ENCODE peak calls at places on chromosome 16, in six cellular contexts. One of them, this sample, is unnamed.

GRCh38 chr16:86718118-86718517 is 139.8 kb downstream of the FOXL1 start:
- DNase-seq in osteocyte: no peak
- DNase-seq in neural crest cell: no peak
- DNase-seq in iPS DF 19.7: no peak
- DNase-seq in HFFc6: no peak
- DNase-seq in hippocampal formation: no peak
- DNase-seq in this sample: no peak

GRCh38 chr16:4402439-4403132 is 13.8 kb downstream of the CORO7 start:
- DNase-seq in osteocyte: peak
- DNase-seq in neural crest cell: peak
- DNase-seq in iPS DF 19.7: no peak
- DNase-seq in HFFc6: peak
- DNase-seq in hippocampal formation: peak
- DNase-seq in this sample: peak

GRCh38 chr16:49350265-49351103 is 23.1 kb upstream of the C16orf78 start:
- DNase-seq in osteocyte: no peak
- DNase-seq in neural crest cell: peak
- DNase-seq in iPS DF 19.7: no peak
- DNase-seq in HFFc6: peak
- DNase-seq in hippocampal formation: peak
- DNase-seq in this sample: peak

GRCh38 chr16:1612320-1613111 is at the start of gene CRAMP1:
- DNase-seq in osteocyte: no peak
- DNase-seq in neural crest cell: peak
- DNase-seq in iPS DF 19.7: no peak
- DNase-seq in HFFc6: peak
- DNase-seq in hippocampal formation: no peak
- DNase-seq in this sample: peak

GRCh38 chr16:79601092-79601977 is 798 bp upstream of the MAF start:
- DNase-seq in osteocyte: peak
- DNase-seq in neural crest cell: peak
- DNase-seq in iPS DF 19.7: no peak
- DNase-seq in HFFc6: no peak
- DNase-seq in hippocampal formation: no peak
- DNase-seq in this sample: peak

GRCh38 chr16:48580925-48581500 is 29.0 kb downstream of the N4BP1 start:
- DNase-seq in osteocyte: no peak
- DNase-seq in neural crest cell: no peak
- DNase-seq in iPS DF 19.7: no peak
- DNase-seq in HFFc6: no peak
- DNase-seq in hippocampal formation: no peak
- DNase-seq in this sample: no peak

GRCh38 chr16:72261127-72261526 is 89.2 kb upstream of the PMFBP1 start:
- DNase-seq in osteocyte: no peak
- DNase-seq in neural crest cell: no peak
- DNase-seq in iPS DF 19.7: no peak
- DNase-seq in HFFc6: no peak
- DNase-seq in hippocampal formation: no peak
- DNase-seq in this sample: no peak

GRCh38 chr16:4944333-4945281 is 7.7 kb upstream of the PPL start:
- DNase-seq in osteocyte: peak
- DNase-seq in neural crest cell: no peak
- DNase-seq in iPS DF 19.7: no peak
- DNase-seq in HFFc6: peak
- DNase-seq in hippocampal formation: no peak
- DNase-seq in this sample: no peak

GRCh38 chr16:8237452-8237851 is 352.9 kb downstream of the TMEM114 start:
- DNase-seq in osteocyte: no peak
- DNase-seq in neural crest cell: no peak
- DNase-seq in iPS DF 19.7: no peak
- DNase-seq in HFFc6: no peak
- DNase-seq in hippocampal formation: no peak
- DNase-seq in this sample: no peak

GRCh38 chr16:57089406-57089805 is 3.0 kb upstream of the CPNE2 start:
- DNase-seq in osteocyte: no peak
- DNase-seq in neural crest cell: no peak
- DNase-seq in iPS DF 19.7: no peak
- DNase-seq in HFFc6: no peak
- DNase-seq in hippocampal formation: no peak
- DNase-seq in this sample: no peak

GRCh38 chr16:69176033-69176780 is 10.8 kb upstream of the SNTB2 start:
- DNase-seq in osteocyte: no peak
- DNase-seq in neural crest cell: no peak
- DNase-seq in iPS DF 19.7: no peak
- DNase-seq in HFFc6: peak
- DNase-seq in hippocampal formation: no peak
- DNase-seq in this sample: no peak

GRCh38 chr16:50069060-50069459 is 3.3 kb downstream of the HEATR3 start:
- DNase-seq in osteocyte: no peak
- DNase-seq in neural crest cell: no peak
- DNase-seq in iPS DF 19.7: no peak
- DNase-seq in HFFc6: no peak
- DNase-seq in hippocampal formation: no peak
- DNase-seq in this sample: no peak

GRCh38 chr16:87604572-87605135 is 2.3 kb downstream of the JPH3 start:
- DNase-seq in osteocyte: no peak
- DNase-seq in neural crest cell: no peak
- DNase-seq in iPS DF 19.7: no peak
- DNase-seq in HFFc6: no peak
- DNase-seq in hippocampal formation: no peak
- DNase-seq in this sample: no peak

GRCh38 chr16:49587051-49587450 is 213.4 kb downstream of the C16orf78 start:
- DNase-seq in osteocyte: no peak
- DNase-seq in neural crest cell: no peak
- DNase-seq in iPS DF 19.7: no peak
- DNase-seq in HFFc6: no peak
- DNase-seq in hippocampal formation: no peak
- DNase-seq in this sample: no peak

GRCh38 chr16:50841081-50841886 is 99.4 kb downstream of the CYLD start:
- DNase-seq in osteocyte: peak
- DNase-seq in neural crest cell: no peak
- DNase-seq in iPS DF 19.7: no peak
- DNase-seq in HFFc6: no peak
- DNase-seq in hippocampal formation: no peak
- DNase-seq in this sample: peak

GRCh38 chr16:58466396-58466795 is 33.5 kb upstream of the NDRG4 start:
- DNase-seq in osteocyte: no peak
- DNase-seq in neural crest cell: no peak
- DNase-seq in iPS DF 19.7: no peak
- DNase-seq in HFFc6: no peak
- DNase-seq in hippocampal formation: no peak
- DNase-seq in this sample: no peak

GRCh38 chr16:15575293-15576049 is 67.5 kb downstream of the MARF1 start:
- DNase-seq in osteocyte: no peak
- DNase-seq in neural crest cell: no peak
- DNase-seq in iPS DF 19.7: no peak
- DNase-seq in HFFc6: no peak
- DNase-seq in hippocampal formation: no peak
- DNase-seq in this sample: no peak

GRCh38 chr16:31467858-31468257 is 4.1 kb upstream of the TGFB1I1 start:
- DNase-seq in osteocyte: no peak
- DNase-seq in neural crest cell: no peak
- DNase-seq in iPS DF 19.7: no peak
- DNase-seq in HFFc6: no peak
- DNase-seq in hippocampal formation: no peak
- DNase-seq in this sample: no peak

GRCh38 chr16:15961060-15961511 is 11.7 kb downstream of the ABCC1 start:
- DNase-seq in osteocyte: no peak
- DNase-seq in neural crest cell: no peak
- DNase-seq in iPS DF 19.7: no peak
- DNase-seq in HFFc6: no peak
- DNase-seq in hippocampal formation: no peak
- DNase-seq in this sample: no peak

GRCh38 chr16:3182608-3183444 is 5.2 kb upstream of the OR1F1 start:
- DNase-seq in osteocyte: no peak
- DNase-seq in neural crest cell: peak
- DNase-seq in iPS DF 19.7: no peak
- DNase-seq in HFFc6: peak
- DNase-seq in hippocampal formation: no peak
- DNase-seq in this sample: peak

GRCh38 chr16:53502331-53503269 is at the start of gene AKTIP:
- DNase-seq in osteocyte: no peak
- DNase-seq in neural crest cell: no peak
- DNase-seq in iPS DF 19.7: no peak
- DNase-seq in HFFc6: peak
- DNase-seq in hippocampal formation: peak
- DNase-seq in this sample: peak

GRCh38 chr16:83706394-83706793 is 101.4 kb upstream of the HSBP1 start:
- DNase-seq in osteocyte: no peak
- DNase-seq in neural crest cell: no peak
- DNase-seq in iPS DF 19.7: no peak
- DNase-seq in HFFc6: peak
- DNase-seq in hippocampal formation: no peak
- DNase-seq in this sample: no peak